ENCODE peak calls at places on chromosomes 3 and 15, in four cellular contexts. One of them, this sample, is unnamed.

GRCh38 chr3:7934362-7934761 is 567.3 kb upstream of the LMCD1 start:
- DNase-seq in GM23338: no peak
- DNase-seq in BJ: no peak
- DNase-seq in PC-3: no peak
- DNase-seq in this sample: no peak

GRCh38 chr3:53328750-53329149 is 18.6 kb downstream of the DCP1A start:
- DNase-seq in GM23338: no peak
- DNase-seq in BJ: no peak
- DNase-seq in PC-3: no peak
- DNase-seq in this sample: no peak

GRCh38 chr15:89335289-89336041 is 841 bp upstream of the POLG start:
- DNase-seq in GM23338: peak; percentile 71
- DNase-seq in BJ: no peak
- DNase-seq in PC-3: no peak
- DNase-seq in this sample: no peak

GRCh38 chr3:186046838-186047237 is 62.1 kb downstream of the ETV5 start:
- DNase-seq in GM23338: no peak
- DNase-seq in BJ: no peak
- DNase-seq in PC-3: no peak
- DNase-seq in this sample: no peak

GRCh38 chr3:175208316-175208715 is 349.2 kb downstream of the NAALADL2 start:
- DNase-seq in GM23338: no peak
- DNase-seq in BJ: no peak
- DNase-seq in PC-3: no peak
- DNase-seq in this sample: no peak

GRCh38 chr3:177740270-177740669 is 543.0 kb upstream of the TBL1XR1 start:
- DNase-seq in GM23338: peak; percentile 9
- DNase-seq in BJ: no peak
- DNase-seq in PC-3: no peak
- DNase-seq in this sample: no peak

GRCh38 chr15:62964251-62964650 is 78.3 kb upstream of the TPM1 start:
- DNase-seq in GM23338: no peak
- DNase-seq in BJ: peak; percentile 71
- DNase-seq in PC-3: no peak
- DNase-seq in this sample: no peak

GRCh38 chr15:55937040-55937439 is 56.4 kb downstream of the NEDD4 start:
- DNase-seq in GM23338: no peak
- DNase-seq in BJ: no peak
- DNase-seq in PC-3: no peak
- DNase-seq in this sample: no peak

GRCh38 chr3:10169000-10169496 is 4.3 kb downstream of the IRAK2 start:
- DNase-seq in GM23338: peak; percentile 34
- DNase-seq in BJ: no peak
- DNase-seq in PC-3: peak; percentile 44
- DNase-seq in this sample: no peak

GRCh38 chr3:49910409-49911123 is 6.9 kb upstream of the MST1R start:
- DNase-seq in GM23338: peak; percentile 90
- DNase-seq in BJ: no peak
- DNase-seq in PC-3: no peak
- DNase-seq in this sample: no peak

GRCh38 chr3:182412066-182412465 is 381.2 kb upstream of the ATP11B start:
- DNase-seq in GM23338: no peak
- DNase-seq in BJ: no peak
- DNase-seq in PC-3: peak; percentile 90
- DNase-seq in this sample: peak; percentile 46

GRCh38 chr3:135966349-135966695 is 794 bp downstream of the PPP2R3A start:
- DNase-seq in GM23338: peak; percentile 72
- DNase-seq in BJ: no peak
- DNase-seq in PC-3: no peak
- DNase-seq in this sample: no peak

GRCh38 chr15:75063889-75064288 is 40.5 kb downstream of the PPCDC start:
- DNase-seq in GM23338: no peak
- DNase-seq in BJ: no peak
- DNase-seq in PC-3: no peak
- DNase-seq in this sample: no peak

GRCh38 chr15:67708500-67708899 is 116.8 kb upstream of the SKOR1 start:
- DNase-seq in GM23338: no peak
- DNase-seq in BJ: no peak
- DNase-seq in PC-3: no peak
- DNase-seq in this sample: no peak

GRCh38 chr15:73948396-73948795 is 22.1 kb downstream of the LOXL1 start:
- DNase-seq in GM23338: no peak
- DNase-seq in BJ: no peak
- DNase-seq in PC-3: no peak
- DNase-seq in this sample: no peak

GRCh38 chr3:184738982-184739381 is 27.1 kb upstream of the MAGEF1 start:
- DNase-seq in GM23338: no peak
- DNase-seq in BJ: no peak
- DNase-seq in PC-3: no peak
- DNase-seq in this sample: no peak

GRCh38 chr3:16050641-16051467 is 123.6 kb upstream of the GALNT15 start:
- DNase-seq in GM23338: no peak
- DNase-seq in BJ: no peak
- DNase-seq in PC-3: no peak
- DNase-seq in this sample: no peak

GRCh38 chr3:122168044-122168443 is 15.4 kb upstream of the CASR start:
- DNase-seq in GM23338: no peak
- DNase-seq in BJ: no peak
- DNase-seq in PC-3: no peak
- DNase-seq in this sample: no peak

GRCh38 chr3:15331606-15332404 is 581 bp downstream of the SH3BP5 start:
- DNase-seq in GM23338: peak; percentile 67
- DNase-seq in BJ: no peak
- DNase-seq in PC-3: peak; percentile 24
- DNase-seq in this sample: no peak

GRCh38 chr3:150721285-150722130 is 17.8 kb upstream of the ERICH6 start:
- DNase-seq in GM23338: peak; percentile 87
- DNase-seq in BJ: no peak
- DNase-seq in PC-3: peak; percentile 86
- DNase-seq in this sample: no peak

DNA sequence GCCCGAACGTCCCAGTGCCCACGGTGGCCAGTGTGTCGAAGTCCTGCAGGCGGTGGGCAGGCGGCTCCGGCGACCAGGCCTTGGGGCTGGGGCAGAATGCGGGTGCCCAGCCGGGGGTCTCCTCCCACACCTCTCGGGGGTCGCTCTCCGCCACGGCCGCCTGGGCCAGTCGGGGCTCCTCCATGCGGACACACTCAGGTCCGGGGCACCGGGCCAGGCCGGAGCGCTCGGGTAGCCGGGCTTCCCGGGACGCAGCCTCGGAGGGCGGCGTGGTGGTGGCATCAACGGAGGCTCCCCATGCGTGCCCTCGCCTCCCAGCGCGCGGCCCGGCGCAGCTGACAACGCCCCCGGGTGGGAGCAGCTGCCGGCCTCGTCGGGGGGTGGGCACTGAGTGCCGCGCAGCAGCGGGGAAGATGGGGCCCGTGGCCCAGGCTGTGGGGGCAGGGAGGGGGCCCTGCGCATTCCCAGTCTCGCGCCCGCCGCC is 30.1 kb upstream of the CERS3 start:
- DNase-seq in GM23338: no peak
- DNase-seq in BJ: no peak
- DNase-seq in PC-3: no peak
- DNase-seq in this sample: no peak
- H3K36me3 ChIP-seq in GM23338: no peaks in the 10 kb centered on the region
- H3K36me3 ChIP-seq in BJ: no peaks in the 10 kb centered on the region
- H3K36me3 ChIP-seq in PC-3: no peaks in the 10 kb centered on the region
- H3K36me3 ChIP-seq in this sample: no peaks in the 10 kb centered on the region

GRCh38 chr3:100489118-100489517 is 3.3 kb upstream of the TMEM45A start:
- DNase-seq in GM23338: no peak
- DNase-seq in BJ: no peak
- DNase-seq in PC-3: no peak
- DNase-seq in this sample: no peak
- H3K36me3 ChIP-seq in GM23338: no peaks in the 10 kb centered on the region
- H3K36me3 ChIP-seq in BJ: no peaks in the 10 kb centered on the region
- H3K36me3 ChIP-seq in PC-3: no peaks in the 10 kb centered on the region
- H3K36me3 ChIP-seq in this sample: no peaks in the 10 kb centered on the region

DNA sequence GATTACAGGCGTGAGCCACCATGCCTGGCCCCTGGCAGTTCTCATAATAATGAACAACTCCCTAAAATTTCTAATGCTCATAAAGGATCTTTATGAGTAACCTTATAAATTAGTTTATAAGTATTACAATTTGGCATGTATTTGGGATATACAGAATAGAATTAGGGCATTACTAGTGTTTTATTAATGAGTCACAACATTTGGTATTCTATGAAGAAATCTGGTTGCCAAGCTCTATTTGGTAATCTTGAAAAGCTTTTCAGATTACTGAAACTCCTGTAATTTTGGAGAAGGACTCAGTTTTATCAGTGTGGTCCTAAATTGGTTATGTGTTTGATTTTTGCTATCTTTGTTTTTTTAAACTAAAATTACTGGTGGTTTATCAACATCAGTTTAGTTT is 45.8 kb downstream of the TM6SF1 start:
- DNase-seq in GM23338: no peak
- DNase-seq in BJ: no peak
- DNase-seq in PC-3: peak; percentile 43
- DNase-seq in this sample: no peak
- H3K36me3 ChIP-seq in GM23338: peaks cover 27% of the 10 kb centered on the region
- H3K36me3 ChIP-seq in BJ: no peaks in the 10 kb centered on the region
- H3K36me3 ChIP-seq in PC-3: peaks cover 27% of the 10 kb centered on the region
- H3K36me3 ChIP-seq in this sample: peaks cover 2% of the 10 kb centered on the region

GRCh38 chr15:66587749-66588148 is 22.0 kb upstream of the LCTL start:
- DNase-seq in GM23338: no peak
- DNase-seq in BJ: no peak
- DNase-seq in PC-3: no peak
- DNase-seq in this sample: no peak

GRCh38 chr15:66588971-66589370 is 23.2 kb upstream of the LCTL start:
- DNase-seq in GM23338: peak; percentile 61
- DNase-seq in BJ: no peak
- DNase-seq in PC-3: no peak
- DNase-seq in this sample: no peak

GRCh38 chr15:66590435-66590834 is 24.6 kb upstream of the LCTL start:
- DNase-seq in GM23338: no peak
- DNase-seq in BJ: no peak
- DNase-seq in PC-3: no peak
- DNase-seq in this sample: no peak

GRCh38 chr15:66587020-66587419 is 21.2 kb upstream of the LCTL start:
- DNase-seq in GM23338: no peak
- DNase-seq in BJ: no peak
- DNase-seq in PC-3: no peak
- DNase-seq in this sample: no peak

DNA sequence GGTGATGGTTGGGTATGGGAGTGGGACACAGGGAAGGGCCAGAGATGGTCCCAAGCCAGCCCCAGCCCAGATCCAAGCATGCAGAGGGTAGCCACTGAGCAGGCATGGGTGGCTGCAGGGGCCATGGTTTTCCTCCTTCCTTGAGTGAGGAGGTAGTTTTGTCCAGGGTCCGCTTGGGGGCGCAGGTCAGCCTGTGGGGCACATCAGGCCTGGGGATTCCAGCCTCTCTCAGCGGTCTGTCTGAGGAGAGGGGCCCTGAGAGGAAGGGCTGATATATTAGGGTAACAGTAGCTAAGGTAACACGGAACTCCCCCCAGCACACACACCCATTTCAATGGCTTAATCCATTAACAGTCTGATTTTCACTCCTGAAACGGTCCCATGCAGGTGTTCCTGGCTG is 22.7 kb upstream of the LCTL start:
- DNase-seq in GM23338: peak; percentile 85
- DNase-seq in BJ: no peak
- DNase-seq in PC-3: no peak
- DNase-seq in this sample: no peak
- H3K36me3 ChIP-seq in GM23338: no peaks in the 10 kb centered on the region
- H3K36me3 ChIP-seq in BJ: no peaks in the 10 kb centered on the region
- H3K36me3 ChIP-seq in PC-3: no peaks in the 10 kb centered on the region
- H3K36me3 ChIP-seq in this sample: no peaks in the 10 kb centered on the region

This sample was measured in keratinocyte.